ENCODE peak calls at places on chromosomes 6 and 20, in seven cellular contexts. Z, V, Q, X, S, H and D are unnamed samples.

GRCh38 chr20:23340524-23340923 is 10.1 kb upstream of the NXT1 start:
- DNase-seq in Z (no peak), V (peak), Q (peak), X (peak), S (peak), H (peak), D (peak)

GRCh38 chr6:150413198-150413597 is 44.4 kb downstream of the IYD start:
- DNase-seq in Z (no peak), V (no peak), Q (no peak), X (no peak), S (no peak), H (no peak), D (no peak)

GRCh38 chr20:33539129-33539528 is 49.2 kb downstream of the CBFA2T2 start:
- DNase-seq in Z (no peak), V (peak), Q (peak), X (no peak), S (no peak), H (peak), D (no peak)

GRCh38 chr6:25253371-25253770 is 25.8 kb upstream of the CARMIL1 start:
- DNase-seq in Z (no peak), V (no peak), Q (no peak), X (no peak), S (no peak), H (peak), D (no peak)

GRCh38 chr20:41001497-41001896 is 27.1 kb upstream of the TOP1 start:
- DNase-seq in Z (no peak), V (peak), Q (peak), X (no peak), S (no peak), H (peak), D (no peak)

GRCh38 chr6:40251609-40252008 is 317.3 kb upstream of the MOCS1 start:
- DNase-seq in Z (no peak), V (no peak), Q (no peak), X (no peak), S (no peak), H (no peak), D (no peak)

GRCh38 chr20:38373898-38374297 is 27.6 kb downstream of the LBP start:
- DNase-seq in Z (no peak), V (no peak), Q (no peak), X (no peak), S (no peak), H (no peak), D (no peak)

GRCh38 chr6:37131104-37131959 is 38.6 kb upstream of the PIM1 start:
- DNase-seq in Z (no peak), V (no peak), Q (peak), X (peak), S (peak), H (peak), D (no peak)

GRCh38 chr6:115665310-115665709 is 395.4 kb downstream of the FRK start:
- DNase-seq in Z (no peak), V (no peak), Q (no peak), X (no peak), S (no peak), H (no peak), D (no peak)

GRCh38 chr6:127026247-127026646 is 92.2 kb upstream of the RSPO3 start:
- DNase-seq in Z (no peak), V (no peak), Q (no peak), X (no peak), S (no peak), H (peak), D (no peak)

GRCh38 chr6:165842291-165842936 is 179.4 kb upstream of the PDE10A start:
- DNase-seq in Z (no peak), V (no peak), Q (no peak), X (no peak), S (no peak), H (no peak), D (no peak)

GRCh38 chr6:119355157-119355556 is 5.6 kb upstream of the MAN1A1 start:
- DNase-seq in Z (no peak), V (peak), Q (no peak), X (no peak), S (no peak), H (no peak), D (no peak)

GRCh38 chr6:119355890-119356289 is 6.3 kb upstream of the MAN1A1 start:
- DNase-seq in Z (no peak), V (no peak), Q (no peak), X (no peak), S (no peak), H (no peak), D (no peak)

GRCh38 chr6:119361209-119361608 is 11.6 kb upstream of the MAN1A1 start:
- DNase-seq in Z (no peak), V (no peak), Q (no peak), X (no peak), S (no peak), H (no peak), D (no peak)

DNA sequence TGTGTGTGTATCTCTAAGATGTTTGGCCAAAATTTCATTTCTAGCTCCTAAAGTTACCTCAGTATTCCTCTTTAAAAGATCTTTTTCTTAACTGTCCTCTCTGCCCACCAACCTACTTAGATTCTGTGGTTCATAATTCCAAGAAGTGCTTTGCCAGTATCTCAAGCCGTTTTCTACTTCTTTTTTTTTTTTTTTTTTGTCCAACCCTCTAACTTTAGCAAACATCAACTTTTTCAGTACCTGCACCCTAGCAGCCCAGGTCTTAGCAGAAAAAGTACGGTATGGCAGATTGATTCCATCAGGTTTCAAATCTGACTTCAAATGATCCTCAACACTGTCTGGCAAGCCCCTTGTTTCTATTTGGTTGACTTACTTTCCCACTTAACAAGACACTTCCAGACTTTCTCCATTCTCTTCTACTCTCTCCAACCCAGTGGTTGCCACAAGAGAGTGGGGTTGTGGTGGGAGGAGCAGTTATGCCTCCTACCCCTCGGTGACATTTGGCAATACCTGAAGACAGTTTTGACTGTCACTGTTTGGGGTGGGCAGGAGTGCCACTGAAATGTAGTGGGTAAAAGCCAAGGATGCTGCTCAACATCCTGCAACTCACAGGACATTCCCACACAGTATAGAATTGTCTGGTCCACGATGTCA is 10.8 kb upstream of the MAN1A1 start:
- DNase-seq in Z (no peak), V (no peak), Q (no peak), X (no peak), S (no peak), H (no peak), D (no peak)
- TF ChIP-seq CTCF in Z (no peak), V (no peak), Q (no peak), X (no peak), S (no peak), H (no peak), D (no peak)

DNA sequence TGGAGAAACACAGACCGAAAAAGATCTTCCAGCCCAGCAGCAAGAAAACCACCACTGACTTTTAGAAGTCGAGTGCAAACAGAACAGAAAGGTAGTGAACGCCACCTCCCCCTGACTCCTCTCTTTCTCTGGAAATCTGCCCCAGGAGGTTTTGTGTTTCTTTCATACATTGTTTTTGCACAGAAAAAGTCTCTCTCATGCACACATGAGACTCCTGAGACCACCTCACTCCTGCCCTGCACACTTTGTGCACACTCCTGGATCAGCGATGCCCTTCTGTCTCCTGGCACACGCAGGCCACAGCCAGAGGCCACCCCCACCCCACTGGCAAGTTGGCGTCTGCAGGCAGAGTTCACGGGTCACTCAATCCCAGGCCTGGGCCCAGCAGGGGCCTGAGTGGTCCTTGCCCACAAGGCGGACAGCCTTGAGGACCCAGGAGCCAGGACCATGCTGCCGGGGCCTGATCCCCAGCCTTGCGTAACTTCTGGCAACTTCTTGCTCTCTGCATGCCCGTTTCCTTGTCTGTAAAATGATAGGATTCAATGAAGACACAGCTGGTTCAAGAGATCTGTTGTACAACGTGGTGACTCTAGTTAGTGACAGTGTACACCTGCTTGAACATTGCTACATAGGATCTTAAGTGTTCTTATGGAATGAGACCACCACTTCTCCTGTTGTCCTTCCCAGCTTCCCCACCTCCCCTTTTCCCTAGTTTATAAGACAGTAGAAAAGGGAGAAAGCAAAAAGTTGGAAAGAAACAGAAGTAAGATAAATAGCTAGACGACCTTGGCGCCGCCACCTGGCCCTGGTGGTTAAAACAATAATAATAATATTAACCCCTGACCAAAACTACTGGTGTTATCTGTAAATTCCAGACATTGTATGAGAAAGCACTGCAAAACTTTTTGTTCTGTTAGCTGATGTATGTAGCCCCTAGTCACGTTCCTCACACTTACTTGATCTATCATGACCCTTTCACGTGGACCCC is 30.2 kb upstream of the CST7 start:
- DNase-seq in Z (no peak), V (no peak), Q (no peak), X (no peak), S (no peak), H (no peak), D (no peak)
- TF ChIP-seq CTCF in Z (no peak), V (no peak), Q (no peak), X (no peak), S (no peak), H (no peak), D (no peak)

DNA sequence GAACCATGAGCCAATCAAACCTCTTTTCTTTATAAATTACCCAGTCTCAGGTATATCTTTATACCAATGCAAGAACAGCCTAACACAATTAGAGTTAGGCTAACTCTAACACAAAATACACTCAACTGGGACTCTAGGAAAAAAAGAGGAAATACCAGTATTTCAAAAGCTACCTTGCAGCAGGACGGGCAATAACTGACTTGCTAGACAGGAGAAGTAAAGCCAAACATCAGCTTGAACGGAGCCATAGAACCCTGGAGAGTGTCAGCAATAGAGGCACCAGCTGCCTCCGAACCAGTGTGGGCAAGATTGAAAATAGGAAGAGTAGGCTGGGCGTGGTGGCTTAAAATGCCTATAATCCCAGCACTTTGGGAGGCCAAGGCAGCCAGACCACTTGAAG is 162.0 kb upstream of the SOX4 start:
- DNase-seq in Z (no peak), V (no peak), Q (no peak), X (no peak), S (no peak), H (no peak), D (no peak)
- TF ChIP-seq CTCF in Z (no peak), V (no peak), Q (no peak), X (no peak), S (no peak), H (no peak), D (no peak)

GRCh38 chr6:68235192-68235812 is 399.8 kb upstream of the ADGRB3 start:
- DNase-seq in Z (no peak), V (peak), Q (peak), X (no peak), S (no peak), H (no peak), D (no peak)

GRCh38 chr6:68240731-68241130 is 394.4 kb upstream of the ADGRB3 start:
- DNase-seq in Z (no peak), V (peak), Q (no peak), X (no peak), S (no peak), H (no peak), D (no peak)

GRCh38 chr6:68238097-68238597 is 396.9 kb upstream of the ADGRB3 start:
- DNase-seq in Z (no peak), V (peak), Q (peak), X (no peak), S (no peak), H (peak), D (no peak)

GRCh38 chr6:68237205-68237604 is 397.9 kb upstream of the ADGRB3 start:
- DNase-seq in Z (no peak), V (no peak), Q (no peak), X (no peak), S (no peak), H (no peak), D (no peak)

GRCh38 chr6:68239034-68239433 is 396.0 kb upstream of the ADGRB3 start:
- DNase-seq in Z (no peak), V (no peak), Q (no peak), X (no peak), S (no peak), H (no peak), D (no peak)
- TF ChIP-seq CTCF in Z (no peak), V (no peak), Q (no peak), X (no peak), S (no peak), H (no peak), D (no peak)